ENCODE peak calls at places on chromosomes 12 and 14, in six cellular contexts. One of them, this sample, is unnamed.
A peak's percentile ranks its signal among the peaks of the same experiment; 100 is the strongest.

GRCh38 chr12:91579516-91580263 is 397.1 kb upstream of the DCN start:
- DNase-seq in BE2C: no peak
- DNase-seq in psoas muscle: no peak
- DNase-seq in heart left ventricle: no peak
- DNase-seq in GM13976: no peak
- DNase-seq in endodermal cell: no peak
- DNase-seq in this sample: no peak

GRCh38 chr14:103393687-103394626 is 8.7 kb downstream of the MARK3 start:
- DNase-seq in endodermal cell: no peak
- DNase-seq in psoas muscle: no peak
- DNase-seq in GM13976: peak; percentile 34
- DNase-seq in BE2C: no peak
- DNase-seq in heart left ventricle: no peak
- DNase-seq in this sample: no peak

GRCh38 chr12:12032260-12032761 is 38.4 kb upstream of the BCL2L14 start:
- DNase-seq in heart left ventricle: no peak
- DNase-seq in endodermal cell: peak; percentile 58
- DNase-seq in BE2C: no peak
- DNase-seq in psoas muscle: no peak
- DNase-seq in GM13976: peak; percentile 38
- DNase-seq in this sample: no peak

GRCh38 chr14:100590726-100591452 is 3.7 kb upstream of the BEGAIN start:
- DNase-seq in BE2C: peak; percentile 10
- DNase-seq in endodermal cell: peak; percentile 33
- DNase-seq in psoas muscle: peak; percentile 5
- DNase-seq in heart left ventricle: no peak
- DNase-seq in GM13976: no peak
- DNase-seq in this sample: peak; percentile 17

GRCh38 chr12:56338643-56339422 is at the start of gene IL23A:
- DNase-seq in GM13976: peak; percentile 75
- DNase-seq in psoas muscle: no peak
- DNase-seq in endodermal cell: peak; percentile 91
- DNase-seq in BE2C: no peak
- DNase-seq in heart left ventricle: no peak
- DNase-seq in this sample: no peak

GRCh38 chr12:113860059-113860820 is 105.9 kb downstream of the RBM19 start:
- DNase-seq in BE2C: no peak
- DNase-seq in endodermal cell: peak; percentile 84
- DNase-seq in psoas muscle: no peak
- DNase-seq in GM13976: no peak
- DNase-seq in heart left ventricle: no peak
- DNase-seq in this sample: no peak

GRCh38 chr14:67524152-67524963 is 8.7 kb upstream of the PLEKHH1 start:
- DNase-seq in GM13976: no peak
- DNase-seq in heart left ventricle: no peak
- DNase-seq in BE2C: no peak
- DNase-seq in endodermal cell: no peak
- DNase-seq in psoas muscle: no peak
- DNase-seq in this sample: no peak

GRCh38 chr12:52907092-52907810 is 2.4 kb upstream of the KRT8 start:
- DNase-seq in BE2C: peak; percentile 77
- DNase-seq in psoas muscle: no peak
- DNase-seq in endodermal cell: peak; percentile 93
- DNase-seq in heart left ventricle: peak; percentile 26
- DNase-seq in GM13976: no peak
- DNase-seq in this sample: no peak

GRCh38 chr12:89682284-89682683 is 26.4 kb downstream of the ATP2B1 start:
- DNase-seq in GM13976: no peak
- DNase-seq in heart left ventricle: no peak
- DNase-seq in endodermal cell: no peak
- DNase-seq in BE2C: no peak
- DNase-seq in psoas muscle: no peak
- DNase-seq in this sample: no peak

GRCh38 chr12:34402899-34403705 is 380.8 kb downstream of the ALG10 start:
- DNase-seq in GM13976: peak; percentile 3
- DNase-seq in endodermal cell: peak; percentile 30
- DNase-seq in psoas muscle: peak; percentile 7
- DNase-seq in heart left ventricle: peak; percentile 6
- DNase-seq in BE2C: peak; percentile 6
- DNase-seq in this sample: peak; percentile 12

GRCh38 chr12:96084624-96085023 is 49.2 kb upstream of the LTA4H start:
- DNase-seq in psoas muscle: no peak
- DNase-seq in heart left ventricle: no peak
- DNase-seq in BE2C: no peak
- DNase-seq in endodermal cell: no peak
- DNase-seq in GM13976: no peak
- DNase-seq in this sample: no peak

GRCh38 chr12:46577063-46577776 is 204.6 kb upstream of the SLC38A2 start:
- DNase-seq in endodermal cell: no peak
- DNase-seq in BE2C: no peak
- DNase-seq in psoas muscle: no peak
- DNase-seq in heart left ventricle: no peak
- DNase-seq in GM13976: no peak
- DNase-seq in this sample: no peak

GRCh38 chr14:89349196-89350008 is 67.6 kb downstream of the FOXN3 start:
- DNase-seq in GM13976: no peak
- DNase-seq in heart left ventricle: no peak
- DNase-seq in psoas muscle: peak; percentile 66
- DNase-seq in BE2C: peak; percentile 88
- DNase-seq in endodermal cell: peak; percentile 73
- DNase-seq in this sample: peak; percentile 74

GRCh38 chr14:58428011-58428807 is 690 bp downstream of the KIAA0586 start:
- DNase-seq in endodermal cell: peak; percentile 50
- DNase-seq in psoas muscle: no peak
- DNase-seq in BE2C: peak; percentile 28
- DNase-seq in GM13976: no peak
- DNase-seq in heart left ventricle: no peak
- DNase-seq in this sample: no peak

GRCh38 chr14:104932676-104933631 is 8.3 kb downstream of the PLD4 start:
- DNase-seq in BE2C: peak; percentile 92
- DNase-seq in GM13976: peak; percentile 93
- DNase-seq in psoas muscle: peak; percentile 88
- DNase-seq in heart left ventricle: peak; percentile 88
- DNase-seq in endodermal cell: peak; percentile 93
- DNase-seq in this sample: peak; percentile 52

GRCh38 chr14:48052973-48053372 is 377.6 kb upstream of the MDGA2 start:
- DNase-seq in heart left ventricle: no peak
- DNase-seq in endodermal cell: no peak
- DNase-seq in GM13976: no peak
- DNase-seq in BE2C: no peak
- DNase-seq in psoas muscle: no peak
- DNase-seq in this sample: no peak

GRCh38 chr14:102591372-102591943 is 991 bp upstream of the RCOR1 start:
- DNase-seq in endodermal cell: peak; percentile 77
- DNase-seq in heart left ventricle: peak; percentile 66
- DNase-seq in BE2C: peak; percentile 47
- DNase-seq in GM13976: no peak
- DNase-seq in psoas muscle: peak; percentile 37
- DNase-seq in this sample: peak; percentile 26

GRCh38 chr12:111034148-111034910 is 114.0 kb upstream of the MYL2 start:
- DNase-seq in psoas muscle: no peak
- DNase-seq in BE2C: peak; percentile 29
- DNase-seq in heart left ventricle: no peak
- DNase-seq in GM13976: no peak
- DNase-seq in endodermal cell: peak; percentile 90
- DNase-seq in this sample: no peak

GRCh38 chr12:117907108-117907689 is 61.6 kb downstream of the KSR2 start:
- DNase-seq in endodermal cell: no peak
- DNase-seq in GM13976: no peak
- DNase-seq in heart left ventricle: no peak
- DNase-seq in BE2C: no peak
- DNase-seq in psoas muscle: no peak
- DNase-seq in this sample: no peak

GRCh38 chr12:56224102-56224701 is at the start of gene NABP2:
- DNase-seq in endodermal cell: peak; percentile 100
- DNase-seq in heart left ventricle: peak; percentile 98
- DNase-seq in GM13976: peak; percentile 99
- DNase-seq in BE2C: peak; percentile 99
- DNase-seq in psoas muscle: peak; percentile 99
- DNase-seq in this sample: peak; percentile 97

GRCh38 chr12:119693006-119693405 is 25.1 kb downstream of the PRKAB1 start:
- DNase-seq in heart left ventricle: peak; percentile 67
- DNase-seq in GM13976: no peak
- DNase-seq in psoas muscle: no peak
- DNase-seq in BE2C: peak; percentile 55
- DNase-seq in endodermal cell: no peak
- DNase-seq in this sample: no peak

GRCh38 chr14:88030892-88031291 is 26.0 kb downstream of the GPR65 start:
- DNase-seq in GM13976: no peak
- DNase-seq in endodermal cell: no peak
- DNase-seq in psoas muscle: no peak
- DNase-seq in BE2C: no peak
- DNase-seq in heart left ventricle: no peak
- DNase-seq in this sample: no peak

GRCh38 chr14:105481886-105482454 is 4.7 kb upstream of the CRIP1 start:
- DNase-seq in heart left ventricle: peak; percentile 96
- DNase-seq in GM13976: peak; percentile 96
- DNase-seq in endodermal cell: peak; percentile 92
- DNase-seq in psoas muscle: peak; percentile 93
- DNase-seq in BE2C: peak; percentile 95
- DNase-seq in this sample: peak; percentile 73

GRCh38 chr12:106126441-106127288 is 12.1 kb downstream of the NUAK1 start:
- DNase-seq in GM13976: no peak
- DNase-seq in endodermal cell: peak; percentile 48
- DNase-seq in BE2C: no peak
- DNase-seq in heart left ventricle: no peak
- DNase-seq in psoas muscle: no peak
- DNase-seq in this sample: no peak

GRCh38 chr12:46372852-46373302 is 304 bp upstream of the SLC38A2 start:
- DNase-seq in psoas muscle: no peak
- DNase-seq in BE2C: no peak
- DNase-seq in heart left ventricle: no peak
- DNase-seq in GM13976: no peak
- DNase-seq in endodermal cell: no peak
- DNase-seq in this sample: no peak

GRCh38 chr12:40969796-40970195 is 218.3 kb upstream of the PDZRN4 start:
- DNase-seq in GM13976: no peak
- DNase-seq in psoas muscle: no peak
- DNase-seq in endodermal cell: peak; percentile 57
- DNase-seq in BE2C: no peak
- DNase-seq in heart left ventricle: no peak
- DNase-seq in this sample: no peak

GRCh38 chr12:83945871-83946270 is 966.7 kb downstream of the SLC6A15 start:
- DNase-seq in BE2C: no peak
- DNase-seq in endodermal cell: no peak
- DNase-seq in heart left ventricle: no peak
- DNase-seq in GM13976: no peak
- DNase-seq in psoas muscle: no peak
- DNase-seq in this sample: no peak

GRCh38 chr14:100488057-100488456 is 99.2 kb downstream of the BEGAIN start:
- DNase-seq in heart left ventricle: no peak
- DNase-seq in BE2C: no peak
- DNase-seq in endodermal cell: no peak
- DNase-seq in psoas muscle: no peak
- DNase-seq in GM13976: no peak
- DNase-seq in this sample: no peak

GRCh38 chr14:36845346-36846042 is 183.8 kb downstream of the PAX9 start:
- DNase-seq in GM13976: no peak
- DNase-seq in endodermal cell: no peak
- DNase-seq in BE2C: no peak
- DNase-seq in psoas muscle: no peak
- DNase-seq in heart left ventricle: no peak
- DNase-seq in this sample: no peak

GRCh38 chr14:96578619-96579018 is 76.4 kb downstream of the PAPOLA start:
- DNase-seq in BE2C: no peak
- DNase-seq in psoas muscle: no peak
- DNase-seq in endodermal cell: peak; percentile 48
- DNase-seq in GM13976: no peak
- DNase-seq in heart left ventricle: no peak
- DNase-seq in this sample: no peak
- TF ChIP-seq CTCF in BE2C: no peak
- TF ChIP-seq CTCF in psoas muscle: no peak
- TF ChIP-seq CTCF in endodermal cell: no peak
- TF ChIP-seq CTCF in GM13976: no peak
- TF ChIP-seq CTCF in heart left ventricle: no peak
- TF ChIP-seq CTCF in this sample: no peak

GRCh38 chr14:73258845-73259611 is 21.7 kb downstream of the PAPLN start:
- DNase-seq in psoas muscle: no peak
- DNase-seq in BE2C: no peak
- DNase-seq in heart left ventricle: no peak
- DNase-seq in endodermal cell: no peak
- DNase-seq in GM13976: no peak
- DNase-seq in this sample: no peak

GRCh38 chr14:73258076-73258475 is 20.8 kb downstream of the PAPLN start:
- DNase-seq in GM13976: no peak
- DNase-seq in heart left ventricle: no peak
- DNase-seq in psoas muscle: no peak
- DNase-seq in endodermal cell: no peak
- DNase-seq in BE2C: no peak
- DNase-seq in this sample: no peak

GRCh38 chr14:73260574-73260973 is 23.3 kb downstream of the PAPLN start:
- DNase-seq in heart left ventricle: no peak
- DNase-seq in psoas muscle: no peak
- DNase-seq in GM13976: no peak
- DNase-seq in endodermal cell: no peak
- DNase-seq in BE2C: no peak
- DNase-seq in this sample: no peak

GRCh38 chr14:73261075-73261474 is 23.8 kb downstream of the PAPLN start:
- DNase-seq in endodermal cell: no peak
- DNase-seq in psoas muscle: no peak
- DNase-seq in GM13976: no peak
- DNase-seq in heart left ventricle: no peak
- DNase-seq in BE2C: no peak
- DNase-seq in this sample: peak; percentile 32

DNA sequence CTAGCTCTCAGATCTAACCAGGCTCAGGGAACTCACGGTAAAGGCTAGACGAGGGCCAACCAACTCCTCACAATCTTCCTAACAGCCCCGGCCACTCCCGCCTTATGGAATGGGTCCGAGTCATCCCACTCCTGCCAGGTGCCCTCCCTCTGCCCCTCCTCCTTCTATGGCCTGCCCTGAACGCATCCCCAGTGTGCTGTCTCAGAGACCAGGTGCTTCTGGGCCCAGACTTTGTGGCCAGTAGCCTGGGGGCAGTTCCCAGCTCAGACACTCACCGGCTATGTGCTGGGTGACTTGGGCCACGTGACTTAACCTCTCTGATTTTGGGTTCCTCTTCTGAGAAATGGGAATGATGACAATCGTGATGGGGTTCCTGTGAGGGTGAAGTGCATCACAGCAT is 22.5 kb downstream of the PAPLN start:
- DNase-seq in psoas muscle: no peak
- DNase-seq in heart left ventricle: no peak
- DNase-seq in GM13976: no peak
- DNase-seq in BE2C: no peak
- DNase-seq in endodermal cell: no peak
- DNase-seq in this sample: no peak
- TF ChIP-seq CTCF in psoas muscle: no peak
- TF ChIP-seq CTCF in heart left ventricle: no peak
- TF ChIP-seq CTCF in GM13976: no peak
- TF ChIP-seq CTCF in BE2C: no peak
- TF ChIP-seq CTCF in endodermal cell: no peak
- TF ChIP-seq CTCF in this sample: no peak

GRCh38 chr12:49225551-49226166 is 36.8 kb upstream of the TUBA1A start:
- DNase-seq in endodermal cell: peak; percentile 61
- DNase-seq in heart left ventricle: no peak
- DNase-seq in BE2C: no peak
- DNase-seq in psoas muscle: no peak
- DNase-seq in GM13976: no peak
- DNase-seq in this sample: no peak
- TF ChIP-seq CTCF in endodermal cell: peak; percentile 23
- TF ChIP-seq CTCF in heart left ventricle: no peak
- TF ChIP-seq CTCF in BE2C: no peak
- TF ChIP-seq CTCF in psoas muscle: peak; percentile 11
- TF ChIP-seq CTCF in GM13976: peak; percentile 10
- TF ChIP-seq CTCF in this sample: peak; percentile 13

GRCh38 chr12:57368349-57369095 is 62.3 kb downstream of the R3HDM2 start:
- DNase-seq in GM13976: no peak
- DNase-seq in endodermal cell: no peak
- DNase-seq in BE2C: no peak
- DNase-seq in psoas muscle: no peak
- DNase-seq in heart left ventricle: no peak
- DNase-seq in this sample: no peak
- TF ChIP-seq CTCF in GM13976: no peak
- TF ChIP-seq CTCF in endodermal cell: peak; percentile 50
- TF ChIP-seq CTCF in BE2C: no peak
- TF ChIP-seq CTCF in psoas muscle: no peak
- TF ChIP-seq CTCF in heart left ventricle: no peak
- TF ChIP-seq CTCF in this sample: no peak

This sample was measured in dorsolateral prefrontal cortex.